ENCODE peak calls at places on chromosomes 7 and 10, in five cellular contexts. K, E, Q, Y and W are unnamed samples.

GRCh38 chr7:25765110-25765509 is 386.9 kb upstream of the NFE2L3 start:
- DNase-seq in K (no peak), E (no peak), Q (no peak), Y (no peak), W (no peak)

GRCh38 chr10:70272925-70273316 is 10.9 kb downstream of the NPFFR1 start:
- DNase-seq in K (peak), E (no peak), Q (no peak), Y (no peak), W (no peak)

GRCh38 chr10:100817268-100817839 is 72.0 kb downstream of the PAX2 start:
- DNase-seq in K (no peak), E (no peak), Q (no peak), Y (no peak), W (no peak)

GRCh38 chr10:36048236-36048635 is 406.1 kb upstream of the FZD8 start:
- DNase-seq in K (no peak), E (no peak), Q (no peak), Y (no peak), W (no peak)

GRCh38 chr7:6139189-6139996 is 108.2 kb downstream of the ANKRD61 start:
- DNase-seq in K (no peak), E (no peak), Q (no peak), Y (no peak), W (no peak)

GRCh38 chr7:139681463-139681755 is 96.4 kb downstream of the HIPK2 start:
- DNase-seq in K (no peak), E (no peak), Q (no peak), Y (no peak), W (no peak)

GRCh38 chr7:56605146-56605545 is 488.9 kb upstream of the NUPR2 start:
- DNase-seq in K (no peak), E (no peak), Q (no peak), Y (no peak), W (no peak)

GRCh38 chr7:44382459-44383300 is 57.3 kb upstream of the CAMK2B start:
- DNase-seq in K (no peak), E (peak), Q (no peak), Y (no peak), W (no peak)

GRCh38 chr7:19224951-19225350 is 79.7 kb upstream of the FERD3L start:
- DNase-seq in K (no peak), E (no peak), Q (no peak), Y (no peak), W (no peak)

GRCh38 chr7:16484453-16485158 is 19.1 kb upstream of the SOSTDC1 start:
- DNase-seq in K (no peak), E (no peak), Q (no peak), Y (no peak), W (no peak)

GRCh38 chr10:77925795-77926565 is 575 bp downstream of the DLG5 start:
- DNase-seq in K (no peak), E (peak), Q (peak), Y (peak), W (peak)

GRCh38 chr7:81752318-81752714 is 17.5 kb downstream of the HGF start:
- DNase-seq in K (no peak), E (no peak), Q (no peak), Y (no peak), W (no peak)

GRCh38 chr10:21510218-21511070 is 15.0 kb downstream of the SKIDA1 start:
- DNase-seq in K (no peak), E (peak), Q (no peak), Y (no peak), W (peak)

GRCh38 chr7:92797284-92797683 is 39.1 kb downstream of the CDK6 start:
- DNase-seq in K (no peak), E (no peak), Q (no peak), Y (no peak), W (no peak)

GRCh38 chr7:104198673-104199278 is 9.0 kb downstream of the ORC5 start:
- DNase-seq in K (no peak), E (no peak), Q (no peak), Y (no peak), W (no peak)

GRCh38 chr7:128431221-128431620 is 21.4 kb upstream of the IMPDH1 start:
- DNase-seq in K (no peak), E (no peak), Q (peak), Y (no peak), W (no peak)

GRCh38 chr7:114021135-114021534 is 102.3 kb upstream of the PPP1R3A start:
- DNase-seq in K (no peak), E (no peak), Q (no peak), Y (no peak), W (no peak)

GRCh38 chr7:107232568-107233090 is 63.8 kb downstream of the HBP1 start:
- DNase-seq in K (no peak), E (no peak), Q (no peak), Y (no peak), W (no peak)

GRCh38 chr10:28796606-28797512 is 119.5 kb downstream of the BAMBI start:
- DNase-seq in K (no peak), E (no peak), Q (peak), Y (peak), W (peak)

GRCh38 chr10:119235381-119235780 is 28.0 kb downstream of the GRK5 start:
- DNase-seq in K (no peak), E (no peak), Q (no peak), Y (no peak), W (peak)

GRCh38 chr7:55247466-55247865 is 117.7 kb upstream of the LANCL2 start:
- DNase-seq in K (no peak), E (no peak), Q (no peak), Y (no peak), W (no peak)

GRCh38 chr10:62084434-62084833 is 182.9 kb downstream of the ARID5B start:
- DNase-seq in K (no peak), E (no peak), Q (no peak), Y (no peak), W (no peak)

GRCh38 chr10:93437000-93437945 is 44.9 kb downstream of the MYOF start:
- DNase-seq in K (no peak), E (peak), Q (peak), Y (peak), W (peak)

GRCh38 chr10:133276435-133277201 is at the start of gene ADAM8:
- DNase-seq in K (no peak), E (peak), Q (no peak), Y (peak), W (no peak)

GRCh38 chr7:37920619-37921339 is at the start of gene EPDR1:
- DNase-seq in K (no peak), E (peak), Q (peak), Y (peak), W (peak)

GRCh38 chr7:473211-473734 is 46.4 kb downstream of the PDGFA start:
- DNase-seq in K (no peak), E (peak), Q (no peak), Y (no peak), W (peak)

GRCh38 chr10:30058111-30058510 is 1.3 kb downstream of the JCAD start:
- DNase-seq in K (no peak), E (no peak), Q (no peak), Y (no peak), W (no peak)

GRCh38 chr7:99599836-99600235 is 1.8 kb downstream of the TMEM225B start:
- DNase-seq in K (no peak), E (peak), Q (no peak), Y (no peak), W (no peak)

DNA sequence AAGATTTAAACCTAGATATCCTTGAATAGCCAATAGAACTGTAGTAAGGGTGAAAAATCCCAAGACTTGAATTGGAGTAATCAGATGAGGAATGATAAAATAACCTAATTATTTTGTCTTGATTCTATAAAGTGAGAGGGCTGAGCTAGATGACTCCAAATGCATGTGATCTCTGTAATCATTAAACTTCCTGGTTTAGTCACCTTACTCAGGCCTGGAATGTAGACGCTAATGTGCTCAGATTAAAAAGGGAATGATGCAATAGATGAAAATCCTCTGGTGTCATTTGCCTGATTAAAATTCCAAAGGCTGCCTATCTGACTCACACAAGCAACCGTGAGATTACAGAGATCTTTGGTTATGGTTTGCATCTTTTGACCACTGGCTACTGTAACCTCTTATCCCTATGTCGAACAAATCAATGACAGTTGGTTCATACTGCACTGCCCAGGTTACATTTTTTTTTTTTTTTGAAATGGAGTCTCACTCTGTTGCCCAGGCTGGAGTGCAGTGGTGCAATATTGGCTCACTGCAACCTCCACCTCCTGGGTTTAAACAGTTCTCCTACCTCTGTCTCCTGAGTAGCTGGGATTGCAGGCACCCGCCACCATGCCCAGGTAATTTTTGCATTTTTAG is 2.9 kb upstream of the HKDC1 start:
- DNase-seq in K (no peak), E (no peak), Q (no peak), Y (no peak), W (no peak)
- TF ChIP-seq EP300 in K (no peak), E (no peak), Q (no peak), Y (no peak), W (no peak)

DNA sequence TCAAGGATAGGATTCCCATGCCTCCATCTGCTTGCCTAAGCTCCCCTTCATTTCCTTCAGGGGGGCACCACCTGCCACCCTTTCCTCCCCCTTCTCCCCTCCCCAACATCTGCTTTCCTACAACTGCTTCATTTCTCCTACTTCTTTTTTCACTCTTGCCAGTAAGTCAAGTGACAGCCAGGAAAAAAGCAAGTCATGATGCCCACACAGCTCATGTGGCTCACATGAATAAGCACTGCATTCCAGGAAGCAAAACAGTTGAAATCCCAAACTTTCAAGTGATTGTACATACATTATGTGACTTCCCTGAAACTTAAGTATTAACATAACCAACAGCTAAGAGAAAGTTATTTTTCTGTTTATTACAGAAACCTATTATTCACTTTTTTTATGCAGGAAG is 78.6 kb downstream of the TNS3 start:
- DNase-seq in K (no peak), E (no peak), Q (no peak), Y (no peak), W (no peak)
- TF ChIP-seq EP300 in K (no peak), E (no peak), Q (peak), Y (no peak), W (no peak)

GRCh38 chr7:29161226-29161625 is 14.9 kb upstream of the CPVL start:
- DNase-seq in K (no peak), E (no peak), Q (no peak), Y (no peak), W (no peak)
- TF ChIP-seq EP300 in K (no peak), E (no peak), Q (no peak), Y (no peak), W (no peak)

DNA sequence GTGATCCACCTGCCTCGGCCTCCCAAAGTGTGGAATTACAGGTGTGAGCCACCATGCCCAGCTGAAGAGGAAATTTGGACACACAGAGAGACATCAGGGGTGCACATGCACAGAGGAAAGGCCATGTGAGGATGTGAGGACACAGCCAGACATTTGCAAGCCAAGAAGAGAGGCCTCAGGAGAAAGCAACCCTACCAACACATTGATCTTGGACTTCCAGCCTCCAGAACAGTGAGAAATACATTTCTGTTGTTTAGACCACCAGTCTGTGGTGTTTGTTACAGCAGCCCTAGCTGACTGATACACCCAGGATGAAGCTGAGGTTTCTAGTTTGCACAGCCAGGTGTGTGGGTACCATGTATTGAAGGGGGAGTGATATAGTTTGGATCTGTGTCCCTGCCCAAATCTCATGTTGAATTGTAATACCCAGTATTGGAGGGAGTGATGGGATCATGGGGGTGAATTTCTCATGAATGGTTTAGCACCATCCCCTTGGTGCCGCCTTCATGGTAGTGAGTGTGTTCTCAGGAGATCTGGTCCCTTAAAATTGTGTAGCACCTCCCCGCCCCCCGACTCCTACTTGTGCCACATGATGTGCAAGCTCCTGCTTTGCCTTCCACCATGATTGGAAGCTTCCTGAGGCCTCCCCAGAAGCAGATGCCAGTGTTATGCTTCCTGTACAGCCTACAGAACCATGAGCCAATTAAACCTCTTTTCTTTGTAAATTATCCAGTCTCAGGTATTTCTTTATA is 64.7 kb upstream of the DUSP5 start:
- DNase-seq in K (no peak), E (no peak), Q (no peak), Y (no peak), W (no peak)
- TF ChIP-seq EP300 in K (no peak), E (no peak), Q (no peak), Y (no peak), W (no peak)